ENCODE peak calls at places on chromosomes 16 and 17, in four cellular contexts. G is HepG2, V is H1, A is GM12878. T is an unnamed sample.

GRCh38 chr16:1347962-1348361 is 3.7 kb downstream of the TSR3 start:
- DNase-seq in V (no peak), A (no peak), G (no peak), T (no peak)

GRCh38 chr16:85273293-85273692 is 161.0 kb upstream of the CIBAR2 start:
- DNase-seq in A (no peak), G (no peak), V (no peak), T (no peak)

GRCh38 chr17:52106638-52107261 is 51.8 kb downstream of the CA10 start:
- DNase-seq in G (peak), V (peak), A (no peak), T (peak)

GRCh38 chr17:81959362-81960129 is 1.4 kb downstream of the NOTUM start:
- DNase-seq in A (no peak), V (peak), G (peak), T (peak)

GRCh38 chr17:16915752-16916556 is 56.0 kb downstream of the TNFRSF13B start:
- DNase-seq in G (peak), V (peak), A (peak), T (peak)

GRCh38 chr16:47777191-47777590 is 316.1 kb downstream of the PHKB start:
- DNase-seq in V (no peak), G (no peak), A (no peak), T (no peak)

GRCh38 chr16:66300501-66300900 is 66.0 kb upstream of the CDH5 start:
- DNase-seq in V (no peak), A (no peak), G (no peak), T (no peak)

GRCh38 chr17:64399767-64400156 is 9.1 kb upstream of the PECAM1 start:
- DNase-seq in G (no peak), V (no peak), A (no peak), T (no peak)

GRCh38 chr16:30076276-30076791 is 540 bp downstream of the PPP4C start:
- DNase-seq in V (no peak), G (no peak), A (no peak), T (no peak)

GRCh38 chr17:70327723-70328122 is 158.4 kb downstream of the KCNJ2 start:
- DNase-seq in A (no peak), G (no peak), V (no peak), T (no peak)

GRCh38 chr17:72030067-72030899 is 90.5 kb upstream of the SOX9 start:
- DNase-seq in G (peak), A (peak), V (peak), T (no peak)

GRCh38 chr17:41013606-41014005 is 4.7 kb upstream of the KRTAP3-1 start:
- DNase-seq in A (no peak), G (no peak), V (no peak), T (no peak)

GRCh38 chr17:22512057-22512456 is 819.7 kb downstream of the KCNJ18 start:
- DNase-seq in V (no peak), G (no peak), A (no peak), T (no peak)

GRCh38 chr16:79463839-79464238 is 136.7 kb downstream of the MAF start:
- DNase-seq in V (no peak), G (no peak), A (no peak), T (no peak)

GRCh38 chr17:59512844-59513383 is 52.5 kb upstream of the DHX40 start:
- DNase-seq in G (no peak), A (no peak), V (no peak), T (no peak)

GRCh38 chr17:50634915-50635719 is 436 bp downstream of the ABCC3 start:
- DNase-seq in A (no peak), V (no peak), G (no peak), T (no peak)
- TF ChIP-seq BRCA1 in A (no peak), V (no peak), G (no peak), T (no peak)

GRCh38 chr17:7308625-7309433 is 1.4 kb downstream of the EIF5A start:
- DNase-seq in A (peak), G (peak), V (peak), T (peak)
- TF ChIP-seq POLR2A in A (peak), G (peak), V (peak), T (peak)

DNA sequence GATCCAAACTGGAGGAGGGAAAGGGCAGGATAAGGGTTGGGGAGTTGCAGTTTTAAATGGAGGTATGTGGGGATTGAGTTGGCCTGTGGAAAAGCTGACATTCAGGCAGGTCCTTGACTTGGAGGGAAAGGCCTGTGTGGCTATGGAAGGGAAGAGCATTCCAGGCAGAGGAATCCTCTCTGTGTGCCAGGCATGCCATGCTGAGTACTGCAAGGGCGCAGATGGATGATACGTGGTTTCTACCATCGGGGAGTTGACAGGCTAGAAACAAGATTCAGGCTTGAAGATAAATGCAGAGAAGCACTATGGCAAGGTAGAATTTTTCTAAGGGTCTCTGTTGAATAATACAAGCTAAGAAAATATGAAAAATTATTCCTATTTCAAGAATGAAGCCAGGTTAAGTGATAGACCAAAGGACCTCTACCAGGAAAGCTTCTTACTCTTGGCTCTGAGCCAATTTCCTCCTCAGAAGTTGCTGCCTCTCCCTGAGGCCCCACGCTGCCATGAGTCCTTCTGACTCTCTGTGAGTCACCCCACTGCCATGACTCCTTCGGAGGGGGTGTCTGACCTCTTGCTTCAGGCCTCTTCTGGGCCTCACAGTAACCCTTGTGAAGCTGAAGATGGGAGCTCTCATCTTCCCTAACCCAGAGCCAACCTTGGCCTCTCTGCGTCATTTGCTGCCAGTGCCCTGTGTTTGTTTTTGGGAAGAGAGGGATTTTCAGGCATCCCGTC is 75.8 kb downstream of the WNT3 start:
- DNase-seq in A (no peak), V (no peak), G (no peak), T (peak)
- TF ChIP-seq BRCA1 in A (no peak), V (no peak), G (no peak), T (no peak)

DNA sequence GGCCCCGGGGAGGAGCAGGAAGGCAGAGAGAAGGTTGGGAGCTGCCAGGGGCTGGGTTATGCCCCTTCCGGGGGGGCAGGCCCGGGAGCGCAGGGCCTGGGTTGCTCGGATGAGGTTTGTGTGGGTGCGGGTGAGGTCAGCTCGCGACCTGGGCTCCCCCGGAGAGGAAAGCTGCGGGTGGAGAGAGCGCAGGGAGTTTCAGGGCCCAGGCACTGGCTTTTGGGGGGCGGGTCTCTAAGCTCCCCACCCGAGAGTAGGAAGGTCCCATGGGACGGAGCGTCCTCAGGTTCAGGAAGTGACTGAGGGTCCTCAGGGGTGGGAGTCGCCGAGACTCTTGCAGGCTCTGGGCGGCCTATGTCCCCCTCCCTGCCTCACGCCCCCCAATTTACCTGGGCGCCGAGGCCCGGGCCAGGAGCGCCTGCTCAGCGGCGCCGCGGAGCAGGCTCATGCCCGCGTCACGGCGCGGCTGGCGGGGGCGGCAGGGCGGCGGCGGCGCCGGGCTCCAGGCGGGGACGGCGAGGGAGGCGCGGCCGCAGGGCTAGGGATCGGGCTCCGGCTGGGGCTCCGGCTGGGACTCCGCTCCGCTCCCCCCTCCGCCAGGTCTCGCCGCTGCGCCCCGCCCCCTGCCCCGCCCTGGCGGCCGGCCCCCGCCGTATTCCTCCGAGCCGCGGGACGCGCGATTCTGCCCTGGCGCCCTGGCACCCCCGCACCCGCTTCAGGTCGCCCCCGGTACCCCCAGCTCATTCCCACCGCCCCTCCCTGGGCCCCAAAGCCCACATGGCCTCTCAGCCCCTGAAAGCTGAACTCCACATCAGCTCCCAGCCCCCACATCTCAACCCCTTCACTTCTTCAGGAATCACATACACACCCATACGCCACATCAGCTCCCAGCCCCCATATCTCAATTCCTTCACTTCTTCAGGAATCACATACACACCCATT is at the start of gene DOK4:
- DNase-seq in G (no peak), V (peak), A (no peak), T (peak)
- TF ChIP-seq POLR2A in G (no peak), V (no peak), A (no peak), T (no peak)

DNA sequence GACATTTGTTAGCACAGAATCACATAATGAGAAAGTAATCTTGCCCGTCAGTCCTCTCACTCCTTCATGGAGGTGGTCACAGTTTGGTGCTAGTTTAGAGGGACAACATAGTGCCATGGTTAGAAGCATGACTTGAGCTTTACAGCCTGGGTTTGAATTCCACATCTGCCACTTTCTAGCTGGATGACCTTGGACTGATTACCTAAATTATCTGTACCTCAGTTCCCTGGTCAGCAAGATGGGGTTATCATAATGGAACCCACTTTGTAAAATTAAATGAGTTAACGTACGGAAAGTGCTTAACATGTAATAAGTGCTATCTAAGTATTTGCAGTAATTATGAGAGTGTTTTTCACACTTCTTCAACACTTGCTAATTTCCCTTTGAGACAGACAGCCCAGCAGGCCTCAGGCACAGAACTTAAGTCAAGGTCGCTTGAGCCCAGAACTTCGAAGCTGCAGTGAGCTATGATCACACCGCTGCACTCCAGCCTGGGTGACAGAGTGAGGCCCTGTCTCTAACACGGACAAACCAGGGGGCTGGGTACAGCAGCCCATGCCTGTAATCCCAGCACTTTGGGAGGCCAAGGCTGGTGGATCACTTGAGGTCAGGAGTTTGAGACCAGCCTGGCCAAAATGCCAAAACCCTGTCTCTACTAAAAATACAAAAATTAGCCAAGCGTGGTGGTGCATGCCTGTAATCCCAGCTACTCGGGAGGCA is 7.1 kb downstream of the VWA3A start:
- DNase-seq in V (no peak), G (no peak), A (no peak), T (no peak)
- TF ChIP-seq BRCA1 in V (no peak), G (no peak), A (no peak), T (no peak)

DNA sequence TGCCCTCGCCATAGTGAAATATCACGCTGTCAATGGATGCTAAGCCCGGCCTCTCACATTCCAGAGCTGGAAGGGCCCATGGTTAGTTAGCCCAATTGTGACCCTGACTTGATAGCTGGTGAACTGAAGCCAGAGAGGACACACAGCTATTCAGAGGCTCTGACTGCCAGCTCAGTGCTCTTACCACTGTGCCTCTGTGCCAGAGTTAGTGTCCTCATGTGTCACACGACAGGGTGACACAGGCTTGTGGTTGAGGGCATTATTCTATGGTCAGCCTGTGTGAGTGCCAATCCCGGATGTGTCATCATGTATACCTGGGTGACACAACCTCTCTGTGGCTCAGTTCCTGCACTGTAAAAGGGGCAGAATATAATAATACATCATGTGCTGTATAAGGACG is 2.5 kb upstream of the MT1X start:
- DNase-seq in G (peak), V (no peak), A (no peak), T (no peak)
- TF ChIP-seq POLR2A in G (no peak), V (no peak), A (no peak), T (no peak)

GRCh38 chr16:12259258-12259657 is 282.7 kb downstream of the SNX29 start:
- DNase-seq in A (no peak), V (no peak), G (no peak), T (no peak)

GRCh38 chr16:12262454-12263180 is 286.1 kb downstream of the SNX29 start:
- DNase-seq in V (no peak), A (no peak), G (peak), T (no peak)

GRCh38 chr16:12260119-12260646 is 283.6 kb downstream of the SNX29 start:
- DNase-seq in V (no peak), G (no peak), A (no peak), T (no peak)

GRCh38 chr16:12258806-12259205 is 282.3 kb downstream of the SNX29 start:
- DNase-seq in G (no peak), V (no peak), A (no peak), T (no peak)

DNA sequence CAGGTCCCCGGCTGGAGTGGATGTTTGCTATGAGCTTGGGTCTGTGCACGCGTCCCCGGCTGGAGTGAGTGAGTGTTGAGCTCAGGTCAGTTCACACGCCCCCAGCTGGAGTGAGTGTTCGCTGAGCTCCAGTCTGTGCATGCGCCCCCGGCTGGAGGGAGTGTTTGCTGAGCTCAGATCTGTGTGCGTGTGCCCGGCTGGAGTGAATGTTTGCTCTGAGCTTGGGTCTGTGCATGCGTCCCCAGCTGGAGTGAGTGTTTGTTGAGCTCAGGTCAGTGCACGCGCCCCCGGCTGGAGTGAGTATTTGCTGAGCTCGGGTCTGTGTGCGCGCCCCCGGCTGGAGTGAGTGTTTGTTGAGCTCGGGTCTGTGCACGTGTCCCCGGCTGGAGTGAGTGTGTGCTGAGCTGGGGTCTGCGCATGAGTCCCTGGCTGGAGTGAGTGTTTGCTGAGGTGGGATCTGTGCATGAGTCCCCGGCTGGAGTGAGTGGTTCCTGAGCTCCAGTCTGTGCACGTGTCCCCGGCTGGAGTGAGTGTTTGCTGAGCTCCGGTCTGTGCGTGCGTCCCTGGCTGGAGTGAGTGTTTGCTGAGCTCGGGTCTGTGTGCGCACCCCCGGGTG is 284.2 kb downstream of the SNX29 start:
- DNase-seq in G (peak), A (no peak), V (peak), T (peak)
- TF ChIP-seq BRCA1 in G (no peak), A (no peak), V (no peak), T (no peak)